ENCODE peak calls at places on chromosomes 4 and X, in four cellular contexts. D is thoracic aorta; F is CD4-positive, CD25-positive, alpha-beta regulatory T cell; V is K562. L is an unnamed sample.

GRCh38 chr4:53558061-53558801 is 33.1 kb downstream of the LNX1 start:
- DNase-seq in D (peak), F (no peak), V (no peak), L (no peak)

GRCh38 chr4:172142331-172142738 is 329.1 kb downstream of the GALNTL6 start:
- DNase-seq in D (no peak), V (no peak), F (no peak), L (no peak)

GRCh38 chr4:73487233-73487632 is 5.7 kb downstream of the AFM start:
- DNase-seq in F (no peak), D (no peak), V (no peak), L (no peak)

GRCh38 chrX:29257516-29257915 is 670.3 kb downstream of the IL1RAPL1 start:
- DNase-seq in F (no peak), D (no peak), V (no peak), L (no peak)

GRCh38 chr4:69830529-69831269 is 29.2 kb downstream of the SULT1E1 start:
- DNase-seq in V (no peak), D (no peak), F (no peak), L (no peak)

GRCh38 chr4:17103231-17103630 is 204.8 kb upstream of the LDB2 start:
- DNase-seq in F (no peak), D (no peak), V (no peak), L (no peak)

GRCh38 chr4:175927121-175927520 is 115.1 kb upstream of the GPM6A start:
- DNase-seq in V (no peak), F (no peak), D (no peak), L (no peak)

GRCh38 chr4:4358093-4358840 is 28.6 kb upstream of the NSG1 start:
- DNase-seq in F (no peak), D (no peak), V (no peak), L (no peak)

GRCh38 chr4:25767877-25768475 is 94.8 kb downstream of the SEL1L3 start:
- DNase-seq in D (no peak), V (peak), F (no peak), L (no peak)

DNA sequence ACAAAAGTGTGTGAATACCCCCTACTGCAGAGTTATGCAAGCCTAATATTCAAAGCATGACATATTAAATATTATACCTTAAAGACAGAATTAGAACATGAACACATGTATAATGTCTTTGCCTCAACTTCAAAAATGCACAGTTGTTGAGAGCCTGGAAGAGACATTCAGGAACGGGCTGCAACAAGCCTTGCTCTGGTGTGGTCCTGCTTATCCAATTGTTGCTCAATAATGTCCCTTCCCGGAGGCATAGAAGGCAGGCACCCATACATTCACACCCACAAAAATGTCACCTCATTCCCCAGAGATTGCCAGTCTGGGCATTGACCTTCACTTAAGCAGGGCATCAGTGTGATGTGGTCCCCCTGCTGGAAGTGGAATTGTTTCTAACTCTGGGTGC is 238.8 kb downstream of the CBR4 start:
- DNase-seq in V (no peak), D (no peak), F (no peak), L (no peak)
- H3K27ac ChIP-seq in V (no peak), D (peak), F (no peak), L (no peak)

DNA sequence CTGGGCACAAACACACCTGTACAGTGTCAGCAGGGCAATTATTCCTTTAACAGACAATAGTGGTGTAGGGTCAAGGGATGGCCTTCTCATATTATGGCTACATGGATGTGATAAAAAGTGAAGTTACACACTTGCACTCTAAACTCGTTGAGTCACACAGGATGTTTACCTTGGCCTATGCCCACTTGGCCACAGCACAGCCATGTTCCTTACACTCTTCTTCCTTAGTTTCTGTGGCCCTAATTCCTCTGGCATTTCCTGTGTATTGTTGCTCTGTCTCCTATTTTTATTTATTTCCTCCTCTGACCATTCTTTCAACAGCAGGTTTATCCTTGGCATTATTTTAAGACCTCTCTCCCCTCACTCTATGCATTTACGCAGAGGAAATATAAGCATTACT is 86.8 kb upstream of the NPFFR2 start:
- DNase-seq in V (no peak), F (no peak), D (no peak), L (no peak)
- H3K4me3 ChIP-seq in V (no peak), F (no peak), D (no peak), L (no peak)

GRCh38 chrX:545488-545887 is 85.1 kb upstream of the SHOX start:
- DNase-seq in D (no peak), V (no peak), F (no peak), L (no peak)
- H3K27ac ChIP-seq in D (no peak), V (no peak), F (no peak), L (no peak)

GRCh38 chrX:154751121-154751668 is 318 bp upstream of the GAB3 start:
- DNase-seq in F (peak), D (no peak), V (peak), L (no peak)

GRCh38 chrX:154751669-154752271 is 893 bp upstream of the GAB3 start:
- DNase-seq in F (no peak), V (peak), D (no peak), L (no peak)

GRCh38 chrX:154748712-154749339 is 2.1 kb downstream of the GAB3 start:
- DNase-seq in V (peak), D (no peak), F (peak), L (no peak)

GRCh38 chrX:154749856-154750255 is 1.0 kb downstream of the GAB3 start:
- DNase-seq in D (no peak), F (no peak), V (no peak), L (no peak)

DNA sequence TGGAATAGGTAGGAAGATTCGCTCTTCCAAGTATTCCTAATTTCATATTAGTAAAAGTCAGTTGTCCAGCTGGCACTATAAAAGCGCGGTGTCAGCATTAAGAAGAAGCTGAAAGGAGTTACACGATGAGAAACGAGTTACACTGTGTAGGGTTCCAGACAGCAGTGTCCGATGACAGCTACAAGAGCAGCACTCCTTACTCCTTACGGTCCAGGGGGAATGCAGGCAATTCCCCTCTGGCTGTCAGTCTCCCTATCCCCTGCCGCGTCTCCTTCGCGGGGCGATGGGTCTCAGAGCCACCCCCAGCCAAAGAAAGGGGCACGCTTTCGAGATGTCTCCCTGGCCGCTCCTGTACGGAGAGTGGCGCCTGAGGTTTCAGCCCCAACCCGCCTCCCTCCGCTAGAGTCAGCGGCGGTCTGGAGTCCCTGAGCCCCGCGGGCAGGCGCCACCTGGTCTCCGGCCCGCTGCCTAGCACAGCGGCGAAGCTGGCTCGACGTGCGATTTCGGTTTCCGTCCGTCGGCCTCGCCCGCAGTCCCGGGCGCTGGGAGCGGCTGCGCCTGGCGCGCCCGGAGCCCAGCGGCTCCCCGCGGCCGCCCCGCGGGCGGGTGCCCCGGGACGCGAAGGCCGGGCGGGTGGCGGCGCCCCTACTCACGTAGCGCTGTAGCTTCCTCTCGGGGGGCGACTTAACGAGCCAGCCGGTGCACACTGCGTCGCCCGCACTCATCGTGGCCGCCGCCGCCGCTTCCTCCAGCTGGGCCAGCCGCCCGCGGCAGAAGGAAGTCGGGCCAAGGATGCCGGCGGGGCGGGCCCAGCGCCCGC is at the start of gene GAB3:
- DNase-seq in F (no peak), D (no peak), V (no peak), L (no peak)
- H3K4me3 ChIP-seq in F (peak), D (peak), V (peak), L (peak)

GRCh38 chr4:107939307-107939706 is 8.0 kb downstream of the CYP2U1 start:
- DNase-seq in D (no peak), V (no peak), F (no peak), L (no peak)
- H3K27ac ChIP-seq in D (no peak), V (no peak), F (no peak), L (no peak)

DNA sequence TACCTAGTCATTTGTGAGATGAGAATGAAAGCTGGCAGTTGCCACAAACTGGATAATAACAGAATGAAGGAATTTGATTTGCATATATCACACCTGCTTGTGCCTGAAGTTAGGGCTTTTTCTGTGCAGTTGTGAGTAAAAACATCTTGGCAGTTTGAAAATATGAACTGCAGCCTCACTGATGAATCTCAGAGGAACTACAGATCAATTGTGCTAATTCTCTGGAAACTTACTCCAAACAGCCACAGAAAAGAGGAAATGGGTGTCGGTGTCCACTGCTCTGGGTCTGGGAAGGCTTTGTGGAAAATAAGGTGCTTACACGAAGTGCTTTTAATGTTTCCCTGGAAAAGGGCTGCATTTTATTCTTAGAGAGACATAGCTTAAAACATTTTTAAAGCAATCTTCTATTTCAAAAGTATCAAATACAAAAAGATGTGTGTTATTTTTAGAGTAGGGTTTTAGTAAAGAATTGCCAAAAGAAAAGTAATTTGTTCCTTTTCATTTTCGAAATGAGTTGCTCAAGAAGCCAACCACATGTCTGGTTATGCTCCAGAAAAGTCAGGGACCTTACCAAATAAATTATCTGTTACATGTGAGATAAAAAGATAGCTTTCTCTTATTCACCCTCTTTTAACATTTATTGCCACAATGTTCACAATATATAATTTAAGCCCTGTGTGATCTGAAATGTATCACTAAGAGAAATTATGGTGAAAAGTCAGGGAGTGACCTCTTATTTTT is 240.1 kb downstream of the FRAS1 start:
- DNase-seq in D (no peak), F (no peak), V (no peak), L (no peak)
- H3K4me3 ChIP-seq in D (peak), F (no peak), V (no peak), L (no peak)

GRCh38 chrX:22121161-22121560 is 89.0 kb downstream of the PHEX start:
- DNase-seq in F (no peak), V (no peak), D (no peak), L (no peak)
- H3K27ac ChIP-seq in F (no peak), V (no peak), D (no peak), L (peak)

GRCh38 chr4:27759621-27760020 is 899.0 kb downstream of the STIM2 start:
- DNase-seq in V (no peak), D (no peak), F (no peak), L (no peak)

GRCh38 chr4:27763830-27764525 is 903.3 kb downstream of the STIM2 start:
- DNase-seq in V (no peak), F (no peak), D (no peak), L (no peak)

GRCh38 chr4:27760176-27760575 is 899.5 kb downstream of the STIM2 start:
- DNase-seq in D (no peak), V (no peak), F (no peak), L (no peak)

DNA sequence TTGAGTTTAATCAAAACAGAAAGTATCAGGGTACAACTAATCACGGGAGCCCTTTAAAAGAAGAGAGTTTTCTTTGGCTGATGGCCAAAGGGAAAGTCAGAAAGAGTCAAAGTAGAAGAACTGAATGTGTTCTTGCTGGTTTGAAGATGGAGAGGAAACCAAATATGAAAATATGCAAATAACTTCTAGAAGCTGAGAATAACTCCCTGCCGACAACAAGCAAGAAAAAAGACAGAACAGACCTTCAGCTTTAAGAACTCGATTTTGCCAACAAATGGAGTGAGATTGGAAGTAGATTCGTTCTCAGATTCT is 903.8 kb downstream of the STIM2 start:
- DNase-seq in D (no peak), F (no peak), V (no peak), L (no peak)
- H3K4me3 ChIP-seq in D (no peak), F (no peak), V (no peak), L (no peak)

GRCh38 chrX:120205816-120206753 is 44.5 kb upstream of the ZBTB33 start:
- DNase-seq in V (no peak), F (no peak), D (no peak), L (no peak)
- H3K27ac ChIP-seq in V (no peak), F (no peak), D (no peak), L (no peak)